ENCODE peak calls at places on chromosomes 4 and X, in four cellular contexts. K is fibroblast of mammary gland; O is astrocyte; V is stimulated activated CD4-positive, alpha-beta T cell treated with anti-CD3 and anti-CD28 coated beads, TNF-alpha, amount 100 ng/mL, for 48 hours. Q is an unnamed sample.

GRCh38 chrX:15188039-15188438 is 81.8 kb downstream of the ASB9 start:
- DNase-seq in O (no peak), V (no peak), K (no peak), Q (no peak)

GRCh38 chr4:95761441-95761840 is 78.5 kb upstream of the PDHA2 start:
- DNase-seq in K (peak), O (peak), V (no peak), Q (no peak)

GRCh38 chr4:105343523-105343931 is 130.3 kb downstream of the PPA2 start:
- DNase-seq in V (no peak), O (no peak), K (no peak), Q (no peak)

GRCh38 chr4:184424279-184424678 is 50.1 kb downstream of the IRF2 start:
- DNase-seq in K (no peak), V (no peak), O (no peak), Q (no peak)

GRCh38 chr4:40909363-40909876 is 159.7 kb downstream of the NSUN7 start:
- DNase-seq in K (peak), O (peak), V (no peak), Q (no peak)

GRCh38 chrX:128754130-128754529 is 701.9 kb upstream of the ACTRT1 start:
- DNase-seq in K (no peak), V (no peak), O (no peak), Q (no peak)

GRCh38 chr4:143183513-143184216 is 1.1 kb upstream of the USP38 start:
- DNase-seq in O (no peak), K (no peak), V (no peak), Q (no peak)

GRCh38 chrX:2629316-2630168 is 61.6 kb upstream of the CD99 start:
- DNase-seq in K (no peak), V (no peak), O (no peak), Q (no peak)

GRCh38 chr4:1192091-1192492 is 19.7 kb upstream of the SPON2 start:
- DNase-seq in O (peak), V (no peak), K (peak), Q (peak)

GRCh38 chrX:153469811-153470410 is 465 bp downstream of the HAUS7 start:
- DNase-seq in K (peak), V (no peak), O (no peak), Q (no peak)

GRCh38 chr4:138050601-138051000 is 191.5 kb downstream of the SLC7A11 start:
- DNase-seq in K (no peak), O (no peak), V (no peak), Q (peak)

GRCh38 chrX:74080165-74080564 is 223.8 kb upstream of the ZCCHC13 start:
- DNase-seq in V (no peak), O (no peak), K (peak), Q (no peak)

GRCh38 chrX:129932792-129933321 is 26.9 kb downstream of the UTP14A start:
- DNase-seq in O (no peak), K (no peak), V (no peak), Q (peak)

GRCh38 chr4:76301068-76301774 is 5.3 kb upstream of the STBD1 start:
- DNase-seq in K (peak), V (no peak), O (peak), Q (no peak)

GRCh38 chr4:55762815-55763214 is 56.8 kb upstream of the EXOC1L start:
- DNase-seq in O (no peak), V (no peak), K (peak), Q (no peak)

GRCh38 chr4:7194251-7195137 is 2.2 kb downstream of the SORCS2 start:
- DNase-seq in K (peak), V (no peak), O (no peak), Q (peak)

GRCh38 chrX:46710425-46710824 is 48.5 kb downstream of the SLC9A7 start:
- DNase-seq in V (no peak), O (peak), K (peak), Q (no peak)

GRCh38 chr4:26197018-26197779 is 123.6 kb upstream of the RBPJ start:
- DNase-seq in K (peak), O (peak), V (peak), Q (no peak)

GRCh38 chr4:76277667-76278066 is 26.1 kb downstream of the FAM47E start:
- DNase-seq in O (no peak), K (no peak), V (no peak), Q (no peak)

GRCh38 chr4:161629694-161630441 is 533.9 kb downstream of the FSTL5 start:
- DNase-seq in V (no peak), K (no peak), O (peak), Q (no peak)

GRCh38 chr4:184267673-184268573 is 50.2 kb upstream of the ENPP6 start:
- DNase-seq in O (peak), K (peak), V (peak), Q (peak)

GRCh38 chr4:113637823-113638691 is 123.5 kb downstream of the CAMK2D start:
- DNase-seq in K (no peak), O (no peak), V (no peak), Q (no peak)

GRCh38 chrX:72620550-72621145 is 48.0 kb upstream of the HDAC8 start:
- DNase-seq in K (peak), O (peak), V (no peak), Q (no peak)

GRCh38 chrX:138484451-138484850 is 227.1 kb downstream of the FGF13 start:
- DNase-seq in K (no peak), V (no peak), O (no peak), Q (no peak)

GRCh38 chr4:173181769-173182374 is 13.3 kb downstream of the GALNT7 start:
- DNase-seq in K (peak), O (peak), V (no peak), Q (no peak)

GRCh38 chr4:127781303-127782024 is 658 bp upstream of the HSPA4L start:
- DNase-seq in O (peak), K (peak), V (no peak), Q (peak)

GRCh38 chr4:98682719-98683118 is 24.3 kb upstream of the TSPAN5 start:
- DNase-seq in V (no peak), O (peak), K (peak), Q (no peak)

GRCh38 chr4:28248269-28248668 is 1387.6 kb downstream of the STIM2 start:
- DNase-seq in K (no peak), V (no peak), O (no peak), Q (no peak)

GRCh38 chr4:20256381-20256881 is 4.7 kb downstream of the SLIT2 start:
- DNase-seq in V (no peak), O (no peak), K (no peak), Q (no peak)

GRCh38 chr4:145988628-145989027 is 50.0 kb upstream of the ZNF827 start:
- DNase-seq in K (no peak), V (no peak), O (no peak), Q (no peak)

GRCh38 chr4:8308856-8309771 is 39.6 kb downstream of the HTRA3 start:
- DNase-seq in O (no peak), K (no peak), V (no peak), Q (peak)

GRCh38 chr4:170089274-170089742 is 448 bp downstream of the AADAT start:
- DNase-seq in O (peak), V (no peak), K (peak), Q (no peak)

GRCh38 chr4:7256989-7257810 is 64.9 kb downstream of the SORCS2 start:
- DNase-seq in V (no peak), O (peak), K (no peak), Q (no peak)

GRCh38 chr4:112589207-112589606 is 47.5 kb downstream of the ZGRF1 start:
- DNase-seq in V (no peak), K (peak), O (peak), Q (no peak)

GRCh38 chr4:169270810-169271691 is at the start of gene SH3RF1:
- DNase-seq in K (peak), V (no peak), O (peak), Q (peak)

GRCh38 chrX:13126785-13127184 is 82.4 kb upstream of the FAM9C start:
- DNase-seq in O (peak), V (no peak), K (peak), Q (no peak)

GRCh38 chr4:727576-727975 is 21.9 kb downstream of the PCGF3 start:
- DNase-seq in K (no peak), O (no peak), V (no peak), Q (no peak)

Q was measured in posterior vena cava.